ENCODE peak calls at places on chromosomes 3 and 15, in nine cellular contexts. R is T-helper 17 cell, Q is pancreas, P is left lung, A is neural crest cell, D is OCI-M1, T is LHCN-M2, W is T-cell, U is GM13976. C is an unnamed sample.

GRCh38 chr15:33584797-33585196 is 274.0 kb downstream of the RYR3 start:
- DNase-seq in R (no peak), Q (no peak), P (no peak), A (no peak), D (no peak), T (peak), W (no peak), U (no peak), C (no peak)

GRCh38 chr3:64677961-64678716 is 9.7 kb downstream of the ADAMTS9 start:
- DNase-seq in R (no peak), Q (no peak), P (no peak), A (no peak), D (no peak), T (no peak), W (no peak), U (no peak), C (no peak)

GRCh38 chr3:195467641-195468390 is 25.0 kb upstream of the ACAP2 start:
- DNase-seq in R (no peak), Q (no peak), P (no peak), A (no peak), D (no peak), T (peak), W (no peak), U (no peak), C (no peak)

GRCh38 chr3:190070623-190071347 is 49.9 kb downstream of the P3H2 start:
- DNase-seq in R (no peak), Q (no peak), P (no peak), A (no peak), D (no peak), T (no peak), W (no peak), U (no peak), C (no peak)

GRCh38 chr3:187720337-187720670 is 17.9 kb upstream of the RTP2 start:
- DNase-seq in R (no peak), Q (no peak), P (no peak), A (no peak), D (no peak), T (no peak), W (no peak), U (no peak), C (no peak)

GRCh38 chr3:195908439-195909293 is at the start of gene TNK2:
- DNase-seq in R (peak), Q (no peak), P (peak), A (no peak), D (no peak), T (no peak), W (peak), U (peak), C (no peak)

GRCh38 chr15:97875513-97876285 is 84.8 kb upstream of the ARRDC4 start:
- DNase-seq in R (no peak), Q (peak), P (peak), A (no peak), D (no peak), T (no peak), W (no peak), U (no peak), C (no peak)

GRCh38 chr15:38651328-38652038 is 86.9 kb upstream of the RASGRP1 start:
- DNase-seq in R (no peak), Q (no peak), P (no peak), A (no peak), D (no peak), T (no peak), W (peak), U (no peak), C (no peak)

GRCh38 chr3:156459434-156459833 is 95.5 kb downstream of the SSR3 start:
- DNase-seq in R (no peak), Q (peak), P (no peak), A (no peak), D (no peak), T (no peak), W (no peak), U (no peak), C (no peak)

GRCh38 chr15:66775127-66776105 is 73.4 kb downstream of the SMAD6 start:
- DNase-seq in R (no peak), Q (peak), P (no peak), A (no peak), D (no peak), T (no peak), W (no peak), U (no peak), C (no peak)

GRCh38 chr3:45968706-45969105 is 25.4 kb downstream of the CXCR6 start:
- DNase-seq in R (no peak), Q (no peak), P (no peak), A (no peak), D (no peak), T (no peak), W (no peak), U (no peak), C (no peak)

GRCh38 chr15:29457729-29458128 is 188.1 kb upstream of the NSMCE3 start:
- DNase-seq in R (no peak), Q (no peak), P (no peak), A (no peak), D (no peak), T (no peak), W (no peak), U (no peak), C (no peak)

GRCh38 chr3:28912120-28912885 is 368.6 kb upstream of the RBMS3 start:
- DNase-seq in R (no peak), Q (no peak), P (no peak), A (no peak), D (peak), T (no peak), W (no peak), U (no peak), C (no peak)

GRCh38 chr15:74322558-74323180 is 44.8 kb downstream of the CYP11A1 start:
- DNase-seq in R (peak), Q (peak), P (no peak), A (peak), D (peak), T (peak), W (peak), U (peak), C (peak)

GRCh38 chr3:133854971-133855370 is 40.7 kb downstream of the RAB6B start:
- DNase-seq in R (no peak), Q (no peak), P (no peak), A (no peak), D (no peak), T (no peak), W (no peak), U (no peak), C (no peak)

GRCh38 chr3:194930439-194931204 is 244.9 kb downstream of the FAM43A start:
- DNase-seq in R (no peak), Q (peak), P (no peak), A (no peak), D (no peak), T (no peak), W (no peak), U (no peak), C (peak)

GRCh38 chr3:146682176-146682575 is 77.0 kb upstream of the PLSCR5 start:
- DNase-seq in R (no peak), Q (no peak), P (no peak), A (no peak), D (peak), T (no peak), W (no peak), U (no peak), C (no peak)

GRCh38 chr3:38970851-38971638 is 80.7 kb downstream of the SCN11A start:
- DNase-seq in R (no peak), Q (no peak), P (no peak), A (no peak), D (no peak), T (no peak), W (no peak), U (no peak), C (no peak)

GRCh38 chr15:67839358-67839928 is 402 bp downstream of the RNU6-1 start:
- DNase-seq in R (no peak), Q (peak), P (no peak), A (no peak), D (peak), T (peak), W (peak), U (peak), C (peak)

GRCh38 chr3:43185656-43186375 is 79.9 kb upstream of the POMGNT2 start:
- DNase-seq in R (no peak), Q (no peak), P (no peak), A (no peak), D (no peak), T (no peak), W (no peak), U (no peak), C (no peak)

GRCh38 chr3:9455596-9455995 is 58.2 kb downstream of the SETD5 start:
- DNase-seq in R (no peak), Q (no peak), P (no peak), A (no peak), D (no peak), T (no peak), W (no peak), U (no peak), C (no peak)

GRCh38 chr3:31300802-31301443 is 231.8 kb upstream of the STT3B start:
- DNase-seq in R (no peak), Q (peak), P (no peak), A (no peak), D (no peak), T (peak), W (no peak), U (no peak), C (no peak)

GRCh38 chr3:111143-112069 is 85.2 kb upstream of the CHL1 start:
- DNase-seq in R (no peak), Q (no peak), P (peak), A (no peak), D (peak), T (no peak), W (no peak), U (no peak), C (no peak)

GRCh38 chr3:3635109-3635508 is 164.1 kb upstream of the LRRN1 start:
- DNase-seq in R (no peak), Q (no peak), P (no peak), A (no peak), D (no peak), T (no peak), W (no peak), U (no peak), C (no peak)

GRCh38 chr3:173556546-173556945 is 159.0 kb downstream of the NLGN1 start:
- DNase-seq in R (no peak), Q (no peak), P (no peak), A (no peak), D (no peak), T (no peak), W (no peak), U (no peak), C (no peak)

GRCh38 chr3:120473389-120473788 is 22.6 kb upstream of the FSTL1 start:
- DNase-seq in R (no peak), Q (no peak), P (no peak), A (no peak), D (no peak), T (no peak), W (no peak), U (no peak), C (no peak)

GRCh38 chr3:138467905-138468304 is 33.5 kb downstream of the ESYT3 start:
- DNase-seq in R (no peak), Q (no peak), P (no peak), A (no peak), D (no peak), T (no peak), W (no peak), U (no peak), C (no peak)

GRCh38 chr3:177464392-177465225 is 267.3 kb upstream of the TBL1XR1 start:
- DNase-seq in R (no peak), Q (no peak), P (no peak), A (no peak), D (no peak), T (no peak), W (no peak), U (no peak), C (no peak)

GRCh38 chr3:111012388-111013248 is 59.0 kb upstream of the NECTIN3 start:
- DNase-seq in R (no peak), Q (no peak), P (no peak), A (no peak), D (peak), T (peak), W (no peak), U (no peak), C (no peak)

GRCh38 chr3:123627673-123628670 is 43.1 kb upstream of the HACD2 start:
- DNase-seq in R (no peak), Q (peak), P (no peak), A (no peak), D (no peak), T (no peak), W (no peak), U (no peak), C (no peak)

GRCh38 chr3:47628426-47628825 is 49.8 kb upstream of the CSPG5 start:
- DNase-seq in R (no peak), Q (no peak), P (no peak), A (no peak), D (no peak), T (no peak), W (no peak), U (no peak), C (no peak)

GRCh38 chr3:119774419-119774818 is 7.5 kb upstream of the NR1I2 start:
- DNase-seq in R (no peak), Q (no peak), P (no peak), A (no peak), D (no peak), T (no peak), W (no peak), U (peak), C (peak)

GRCh38 chr3:8069471-8069870 is 432.2 kb upstream of the LMCD1 start:
- DNase-seq in R (no peak), Q (no peak), P (no peak), A (no peak), D (no peak), T (no peak), W (no peak), U (no peak), C (no peak)

GRCh38 chr15:57401546-57401945 is 25.2 kb downstream of the CGNL1 start:
- DNase-seq in R (no peak), Q (no peak), P (no peak), A (no peak), D (no peak), T (peak), W (no peak), U (no peak), C (no peak)

GRCh38 chr3:101143002-101143401 is 149.8 kb upstream of the ABI3BP start:
- DNase-seq in R (no peak), Q (no peak), P (no peak), A (no peak), D (no peak), T (no peak), W (no peak), U (no peak), C (no peak)

GRCh38 chr3:46693897-46694235 is 387 bp upstream of the ALS2CL start:
- DNase-seq in R (no peak), Q (no peak), P (no peak), A (no peak), D (no peak), T (no peak), W (no peak), U (no peak), C (peak)

GRCh38 chr3:52779411-52780297 is 2.3 kb downstream of the ITIH1 start:
- DNase-seq in R (no peak), Q (no peak), P (no peak), A (no peak), D (peak), T (no peak), W (no peak), U (peak), C (peak)